ENCODE peak calls at places on chromosome X, in five cellular contexts. D is pancreas; V is COR-L47; I is CD4-positive, alpha-beta T cell; E is renal cortical epithelial cell. K is an unnamed sample.

GRCh38 chrX:129750971-129751370 is 12.2 kb downstream of the XPNPEP2 start:
- DNase-seq in E (no peak), I (no peak), D (no peak), V (no peak), K (no peak)

GRCh38 chrX:1397001-1397400 is 5.1 kb upstream of the SLC25A6 start:
- DNase-seq in E (no peak), V (no peak), D (peak; percentile 13), I (no peak), K (no peak)

GRCh38 chrX:149040873-149041535 is 464.1 kb downstream of the IDS start:
- DNase-seq in D (no peak), E (no peak), V (no peak), I (no peak), K (no peak)

GRCh38 chrX:17685026-17685425 is 52.3 kb upstream of the SCML1 start:
- DNase-seq in D (no peak), V (no peak), I (no peak), E (no peak), K (no peak)

GRCh38 chrX:38817004-38817703 is 15.9 kb downstream of the MID1IP1 start:
- DNase-seq in D (peak; percentile 20), E (no peak), I (no peak), V (no peak), K (no peak)

GRCh38 chrX:68433155-68433980 is at the start of gene OPHN1:
- DNase-seq in E (peak; percentile 65), V (peak; percentile 1), I (no peak), D (peak; percentile 74), K (no peak)

GRCh38 chrX:112846787-112847186 is 6.2 kb upstream of the AMOT start:
- DNase-seq in D (no peak), I (no peak), E (no peak), V (no peak), K (no peak)

GRCh38 chrX:139126493-139126892 is 404.0 kb upstream of the F9 start:
- DNase-seq in I (no peak), E (peak; percentile 67), V (no peak), D (peak; percentile 30), K (no peak)

GRCh38 chrX:120732461-120732860 is 102.6 kb upstream of the C1GALT1C1 start:
- DNase-seq in E (no peak), D (no peak), V (no peak), I (no peak), K (no peak)

GRCh38 chrX:131424895-131425294 is 119.0 kb upstream of the OR13H1 start:
- DNase-seq in E (no peak), D (no peak), V (no peak), I (no peak), K (no peak)

GRCh38 chrX:133956570-133957340 is 28.6 kb downstream of the GPC3 start:
- DNase-seq in I (no peak), E (no peak), D (no peak), V (no peak), K (no peak)

GRCh38 chrX:39196192-39197102 is 395.2 kb downstream of the MID1IP1 start:
- DNase-seq in I (peak; percentile 16), V (no peak), D (peak; percentile 34), E (peak; percentile 80), K (peak; percentile 58)

GRCh38 chrX:40012039-40012799 is 85.5 kb downstream of the BCOR start:
- DNase-seq in D (peak; percentile 36), E (peak; percentile 51), I (no peak), V (peak; percentile 23), K (no peak)

GRCh38 chrX:23783569-23784486 is 855 bp downstream of the SAT1 start:
- DNase-seq in V (no peak), E (no peak), I (no peak), D (no peak), K (no peak)

GRCh38 chrX:14030248-14030592 is 528 bp upstream of the GEMIN8 start:
- DNase-seq in D (no peak), V (no peak), E (peak; percentile 6), I (no peak), K (no peak)

GRCh38 chrX:20711366-20711765 is 444.7 kb upstream of the RPS6KA3 start:
- DNase-seq in D (no peak), I (no peak), E (no peak), V (peak; percentile 19), K (no peak)

GRCh38 chrX:40174594-40175415 is 77.0 kb upstream of the BCOR start:
- DNase-seq in I (no peak), E (no peak), D (peak; percentile 64), V (peak; percentile 67), K (peak; percentile 70)

GRCh38 chrX:63754141-63754859 is 30.7 kb downstream of the ARHGEF9 start:
- DNase-seq in V (no peak), E (no peak), I (peak; percentile 10), D (peak; percentile 22), K (no peak)

GRCh38 chrX:69603566-69604194 is 12.2 kb upstream of the EDA start:
- DNase-seq in D (no peak), I (no peak), V (no peak), E (no peak), K (no peak)